ENCODE peak calls at places on chromosomes 4 and X, in five cellular contexts. S, F, Q, I and G are unnamed samples.

GRCh38 chr4:150006197-150006596 is 72.0 kb upstream of the DCLK2 start:
- DNase-seq in S (no peak), F (no peak), Q (no peak), I (no peak), G (no peak)

GRCh38 chrX:48021026-48021900 is 14.5 kb downstream of the SPACA5 start:
- DNase-seq in S (peak), F (peak), Q (peak), I (peak), G (peak)

GRCh38 chr4:187606581-187606980 is 389.0 kb upstream of the ZFP42 start:
- DNase-seq in S (no peak), F (peak), Q (peak), I (peak), G (no peak)

GRCh38 chrX:119690921-119691716 is 1.8 kb downstream of the SEPTIN6 start:
- DNase-seq in S (no peak), F (no peak), Q (no peak), I (peak), G (no peak)

GRCh38 chr4:93289241-93289640 is 539.3 kb upstream of the ATOH1 start:
- DNase-seq in S (no peak), F (no peak), Q (no peak), I (no peak), G (no peak)

GRCh38 chr4:136392576-136392975 is 1139.7 kb downstream of the PCDH18 start:
- DNase-seq in S (no peak), F (no peak), Q (no peak), I (peak), G (no peak)

GRCh38 chr4:170610464-170610863 is 520.7 kb upstream of the AADAT start:
- DNase-seq in S (no peak), F (no peak), Q (no peak), I (no peak), G (no peak)

GRCh38 chr4:186200436-186201409 is 9.4 kb downstream of the CYP4V2 start:
- DNase-seq in S (no peak), F (no peak), Q (no peak), I (no peak), G (no peak)

GRCh38 chr4:20831746-20832145 is 131.5 kb downstream of the PACRGL start:
- DNase-seq in S (no peak), F (no peak), Q (no peak), I (no peak), G (no peak)

GRCh38 chrX:38937400-38937799 is 136.1 kb downstream of the MID1IP1 start:
- DNase-seq in S (no peak), F (no peak), Q (no peak), I (no peak), G (no peak)

GRCh38 chrX:41095174-41095573 is 9.9 kb downstream of the USP9X start:
- DNase-seq in S (no peak), F (no peak), Q (no peak), I (no peak), G (no peak)

GRCh38 chrX:47585273-47585672 is 3.0 kb downstream of the TIMP1 start:
- DNase-seq in S (no peak), F (no peak), Q (no peak), I (no peak), G (no peak)

GRCh38 chr4:156970501-156971167 is 965 bp downstream of the PDGFC start:
- DNase-seq in S (no peak), F (peak), Q (peak), I (peak), G (no peak)

GRCh38 chr4:69984030-69984443 is 11.7 kb upstream of the STATH start:
- DNase-seq in S (peak), F (no peak), Q (no peak), I (peak), G (no peak)

GRCh38 chr4:55386073-55386472 is 9.7 kb upstream of the TMEM165 start:
- DNase-seq in S (no peak), F (no peak), Q (peak), I (peak), G (no peak)

GRCh38 chr4:65126200-65126599 is 544.1 kb downstream of the EPHA5 start:
- DNase-seq in S (no peak), F (no peak), Q (no peak), I (no peak), G (no peak)

GRCh38 chr4:57370691-57371090 is 260.5 kb upstream of the IGFBP7 start:
- DNase-seq in S (no peak), F (no peak), Q (no peak), I (peak), G (no peak)

GRCh38 chr4:170667814-170668213 is 578.1 kb upstream of the AADAT start:
- DNase-seq in S (no peak), F (no peak), Q (no peak), I (no peak), G (no peak)

GRCh38 chrX:148443216-148443615 is 57.2 kb upstream of the AFF2 start:
- DNase-seq in S (no peak), F (no peak), Q (no peak), I (no peak), G (no peak)

GRCh38 chrX:38871129-38872029 is 70.1 kb downstream of the MID1IP1 start:
- DNase-seq in S (no peak), F (no peak), Q (no peak), I (no peak), G (no peak)

GRCh38 chr4:139611391-139611790 is 54.2 kb upstream of the MGST2 start:
- DNase-seq in S (no peak), F (no peak), Q (no peak), I (no peak), G (no peak)

GRCh38 chr4:87420431-87420830 is 1.9 kb upstream of the NUDT9 start:
- DNase-seq in S (no peak), F (no peak), Q (no peak), I (no peak), G (no peak)
- TF ChIP-seq CTCF in S (no peak), F (no peak), Q (no peak), I (no peak), G (no peak)

GRCh38 chr4:10084651-10085320 is 31.8 kb downstream of the WDR1 start:
- DNase-seq in S (no peak), F (no peak), Q (no peak), I (no peak), G (no peak)
- TF ChIP-seq CTCF in S (no peak), F (no peak), Q (no peak), I (no peak), G (no peak)

DNA sequence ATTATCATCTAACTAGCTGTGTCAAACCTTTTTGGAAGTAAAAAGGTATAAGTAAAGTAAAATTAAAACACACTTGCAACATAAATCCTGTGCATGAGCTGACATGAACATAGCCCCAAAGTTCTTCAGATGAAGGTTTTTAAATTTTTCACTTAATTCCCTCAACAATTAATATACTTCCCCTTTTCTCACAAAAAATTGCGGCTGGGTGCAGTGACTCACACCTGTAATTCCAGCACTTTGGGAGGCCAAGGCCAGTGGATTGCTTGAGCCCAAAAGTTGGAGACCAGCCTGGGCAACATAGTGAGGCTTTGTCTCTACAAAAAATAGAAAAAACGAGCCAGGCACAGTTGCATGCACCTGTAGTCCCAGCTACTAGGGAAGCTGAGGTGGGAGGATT is 16.8 kb downstream of the RASGEF1B start:
- DNase-seq in S (no peak), F (no peak), Q (no peak), I (no peak), G (no peak)
- TF ChIP-seq CTCF in S (no peak), F (no peak), Q (no peak), I (no peak), G (no peak)

DNA sequence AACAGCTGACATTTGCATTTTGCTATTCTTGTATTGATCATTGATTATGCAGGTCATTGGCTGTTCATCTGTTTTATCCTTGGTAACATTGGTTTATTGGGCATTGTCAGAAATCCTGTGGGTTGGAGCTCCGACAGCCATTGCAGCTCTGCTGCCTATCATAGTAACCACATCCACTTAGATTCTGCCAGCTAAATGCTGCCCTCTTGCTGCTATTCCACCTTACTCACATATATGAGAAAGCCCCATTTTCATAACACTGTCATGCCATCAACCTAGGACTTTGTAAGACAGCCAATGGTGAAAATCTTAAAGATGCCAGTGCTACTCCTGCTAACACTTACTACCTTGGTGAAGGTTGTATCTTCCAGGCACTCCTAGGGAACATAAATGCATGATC is 187.3 kb upstream of the CXCL13 start:
- DNase-seq in S (no peak), F (no peak), Q (no peak), I (peak), G (no peak)
- TF ChIP-seq CTCF in S (peak), F (no peak), Q (no peak), I (peak), G (peak)

DNA sequence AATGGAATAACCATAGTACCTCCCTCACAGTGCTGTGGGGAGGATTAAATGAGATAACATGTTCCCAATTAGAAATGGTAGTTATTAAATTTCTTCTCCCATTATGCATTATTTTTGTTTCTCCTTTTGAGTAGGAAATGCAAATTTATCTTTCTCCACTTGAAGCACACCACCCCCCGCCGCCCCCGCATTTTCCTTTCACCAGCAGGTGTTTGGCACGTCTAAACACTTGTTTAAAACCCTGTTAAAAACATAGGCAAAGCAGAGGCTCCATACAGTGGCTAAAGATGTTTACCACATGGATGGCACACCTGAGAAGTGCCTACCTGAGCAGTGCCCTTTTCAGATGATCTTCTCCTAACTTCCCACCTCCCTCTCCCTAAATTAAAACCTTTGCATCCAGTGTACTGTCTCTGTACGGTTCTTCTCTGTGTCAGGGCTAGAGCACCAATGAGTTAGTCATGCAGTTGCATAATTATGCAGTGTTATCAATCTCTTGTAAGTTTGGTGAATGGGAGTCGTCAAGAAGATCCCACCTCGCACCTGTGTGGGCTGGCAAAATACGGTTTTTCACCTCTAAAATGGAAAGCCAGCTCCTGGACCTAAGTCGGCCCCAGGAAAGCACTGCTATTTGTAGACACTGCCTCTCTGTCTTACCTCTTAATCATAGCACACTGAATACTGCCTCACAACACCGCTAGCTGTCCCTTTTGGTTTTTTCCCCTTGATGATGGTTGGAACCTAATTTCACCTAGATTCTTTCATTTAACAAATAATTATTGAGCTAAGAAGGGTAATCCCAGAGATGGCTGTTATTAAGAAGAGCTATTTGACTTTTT is 122.0 kb downstream of the CT47B1 start:
- DNase-seq in S (peak), F (peak), Q (no peak), I (no peak), G (no peak)
- TF ChIP-seq CTCF in S (no peak), F (no peak), Q (no peak), I (no peak), G (no peak)

GRCh38 chrX:13747836-13748235 is 13.3 kb downstream of the OFD1 start:
- DNase-seq in S (no peak), F (peak), Q (no peak), I (no peak), G (no peak)
- TF ChIP-seq CTCF in S (peak), F (peak), Q (no peak), I (peak), G (peak)